ENCODE peak calls at places on chromosomes 16 and 17, in seven cellular contexts. N is transverse colon, M is breast epithelium, R is lower leg skin, G is GM12878, E is prostate gland, W is heart left ventricle. Q is an unnamed sample.

GRCh38 chr17:50447870-50448573 is 20.7 kb downstream of the CHAD start:
- DNase-seq in N (peak; percentile 65), M (no peak), R (no peak), G (no peak), E (no peak), W (no peak), Q (no peak)

GRCh38 chr17:58415371-58416055 is 1.8 kb downstream of the RNF43 start:
- DNase-seq in N (peak; percentile 43), M (no peak), R (no peak), G (no peak), E (peak; percentile 46), W (peak; percentile 39), Q (no peak)

GRCh38 chr17:72913315-72913714 is 179.2 kb downstream of the SLC39A11 start:
- DNase-seq in N (no peak), M (no peak), R (no peak), G (no peak), E (no peak), W (no peak), Q (no peak)

GRCh38 chr17:16989230-16989952 is 17.5 kb upstream of the TNFRSF13B start:
- DNase-seq in N (peak; percentile 73), M (no peak), R (no peak), G (peak; percentile 87), E (no peak), W (no peak), Q (no peak)

GRCh38 chr16:58755989-58756649 is 22.0 kb upstream of the GOT2 start:
- DNase-seq in N (peak; percentile 76), M (peak; percentile 73), R (peak; percentile 39), G (no peak), E (peak; percentile 77), W (peak; percentile 69), Q (peak; percentile 9)

GRCh38 chr17:79788989-79789942 is 7.6 kb downstream of the CBX8 start:
- DNase-seq in N (no peak), M (no peak), R (no peak), G (no peak), E (no peak), W (no peak), Q (no peak)

GRCh38 chr16:49488740-49489525 is 115.3 kb downstream of the C16orf78 start:
- DNase-seq in N (peak; percentile 3), M (no peak), R (no peak), G (no peak), E (no peak), W (no peak), Q (no peak)

GRCh38 chr17:17555151-17555550 is 36.4 kb downstream of the PEMT start:
- DNase-seq in N (no peak), M (no peak), R (no peak), G (no peak), E (no peak), W (peak; percentile 15), Q (no peak)

GRCh38 chr17:63332286-63332685 is 113.8 kb downstream of the CYB561 start:
- DNase-seq in N (no peak), M (no peak), R (no peak), G (no peak), E (no peak), W (no peak), Q (no peak)

GRCh38 chr17:59406808-59407381 is 75.4 kb downstream of the YPEL2 start:
- DNase-seq in N (no peak), M (no peak), R (no peak), G (no peak), E (no peak), W (no peak), Q (no peak)

GRCh38 chr16:53433930-53434435 is 288 bp upstream of the RBL2 start:
- DNase-seq in N (no peak), M (no peak), R (no peak), G (no peak), E (no peak), W (no peak), Q (no peak)

GRCh38 chr16:56279132-56279531 is 87.8 kb downstream of the GNAO1 start:
- DNase-seq in N (peak; percentile 35), M (peak; percentile 38), R (no peak), G (no peak), E (no peak), W (no peak), Q (no peak)

GRCh38 chr16:71426069-71426879 is 15.6 kb downstream of the TLE7 start:
- DNase-seq in N (peak; percentile 23), M (no peak), R (no peak), G (peak; percentile 67), E (peak; percentile 13), W (no peak), Q (no peak)

GRCh38 chr17:17156511-17156910 is 49.6 kb downstream of the PLD6 start:
- DNase-seq in N (no peak), M (no peak), R (no peak), G (no peak), E (no peak), W (no peak), Q (no peak)

GRCh38 chr16:3752984-3753383 is 35.7 kb upstream of the TRAP1 start:
- DNase-seq in N (no peak), M (no peak), R (no peak), G (no peak), E (no peak), W (no peak), Q (no peak)

GRCh38 chr16:1262210-1262845 is 6.5 kb downstream of the TPSD1 start:
- DNase-seq in N (no peak), M (no peak), R (no peak), G (no peak), E (no peak), W (no peak), Q (no peak)

GRCh38 chr17:72697602-72698146 is 394.8 kb downstream of the SLC39A11 start:
- DNase-seq in N (no peak), M (no peak), R (no peak), G (no peak), E (no peak), W (no peak), Q (no peak)

GRCh38 chr17:20143740-20144139 is 134.6 kb downstream of the SPECC1 start:
- DNase-seq in N (no peak), M (no peak), R (no peak), G (no peak), E (no peak), W (no peak), Q (no peak)

GRCh38 chr16:4944333-4945281 is 7.7 kb upstream of the PPL start:
- DNase-seq in N (peak; percentile 84), M (peak; percentile 96), R (peak; percentile 89), G (no peak), E (peak; percentile 86), W (peak; percentile 92), Q (no peak)

GRCh38 chr17:41793749-41794602 is 7.5 kb upstream of the JUP start:
- DNase-seq in N (no peak), M (no peak), R (no peak), G (no peak), E (no peak), W (no peak), Q (no peak)

GRCh38 chr16:53053967-53054669 is 673 bp upstream of the CHD9 start:
- DNase-seq in N (peak; percentile 52), M (no peak), R (peak; percentile 41), G (no peak), E (peak; percentile 46), W (peak; percentile 54), Q (no peak)

GRCh38 chr17:61157246-61157887 is 242.3 kb upstream of the TBX2 start:
- DNase-seq in N (no peak), M (no peak), R (no peak), G (no peak), E (no peak), W (no peak), Q (no peak)

GRCh38 chr17:15744091-15744676 is 12.1 kb downstream of the TBC1D26 start:
- DNase-seq in N (no peak), M (no peak), R (no peak), G (no peak), E (no peak), W (no peak), Q (no peak)

GRCh38 chr17:15742051-15742795 is 10.1 kb downstream of the TBC1D26 start:
- DNase-seq in N (no peak), M (no peak), R (no peak), G (no peak), E (no peak), W (no peak), Q (no peak)

GRCh38 chr17:15744885-15745284 is 12.8 kb downstream of the TBC1D26 start:
- DNase-seq in N (no peak), M (no peak), R (no peak), G (no peak), E (no peak), W (no peak), Q (no peak)

GRCh38 chr17:15741624-15742023 is 9.5 kb downstream of the TBC1D26 start:
- DNase-seq in N (no peak), M (no peak), R (no peak), G (no peak), E (no peak), W (no peak), Q (no peak)

GRCh38 chr17:15742921-15743320 is 10.8 kb downstream of the TBC1D26 start:
- DNase-seq in N (no peak), M (no peak), R (no peak), G (no peak), E (no peak), W (no peak), Q (no peak)
- TF ChIP-seq POLR2A in N (no peak), M (no peak), R (no peak), G (no peak), E (no peak), W (no peak), Q (no peak)

GRCh38 chr16:87057291-87057881 is 259.8 kb downstream of the C16orf95 start:
- DNase-seq in N (no peak), M (peak; percentile 6), R (no peak), G (no peak), E (no peak), W (no peak), Q (no peak)
- TF ChIP-seq CTCF in N (no peak), M (no peak), R (no peak), G (no peak), E (no peak), W (no peak), Q (no peak)

GRCh38 chr17:44106801-44107200 is 16.6 kb downstream of the HDAC5 start:
- DNase-seq in N (no peak), M (no peak), R (no peak), G (no peak), E (no peak), W (no peak), Q (no peak)

GRCh38 chr17:44108440-44109311 is 14.8 kb downstream of the HDAC5 start:
- DNase-seq in N (peak; percentile 79), M (peak; percentile 68), R (no peak), G (no peak), E (peak; percentile 29), W (peak; percentile 96), Q (no peak)

GRCh38 chr17:44110011-44110686 is 13.3 kb downstream of the HDAC5 start:
- DNase-seq in N (no peak), M (no peak), R (no peak), G (no peak), E (no peak), W (no peak), Q (no peak)

GRCh38 chr17:44110823-44111633 is 12.4 kb downstream of the HDAC5 start:
- DNase-seq in N (peak; percentile 97), M (peak; percentile 98), R (peak; percentile 92), G (peak; percentile 52), E (peak; percentile 94), W (peak; percentile 99), Q (peak; percentile 37)

GRCh38 chr17:44109312-44109630 is 14.2 kb downstream of the HDAC5 start:
- DNase-seq in N (no peak), M (no peak), R (no peak), G (no peak), E (no peak), W (no peak), Q (no peak)
- H3K4me3 ChIP-seq in N (no peak overlapping the region), M (no peak overlapping the region), R (no peak overlapping the region), G (peak overlapping the region; percentile 84), E (no peak overlapping the region), W (peak overlapping the region; percentile 57), Q (peak overlapping the region; percentile 45)

GRCh38 chr16:67924140-67924906 is 7.3 kb downstream of the CTRL start:
- DNase-seq in N (no peak), M (no peak), R (no peak), G (no peak), E (no peak), W (no peak), Q (no peak)
- TF ChIP-seq POLR2A in N (no peak), M (no peak), R (no peak), G (peak; percentile 17), E (no peak), W (no peak), Q (no peak)

Q was measured in esophagus squamous epithelium.